ENCODE peak calls at places on chromosomes 12 and 14, in six cellular contexts. O is kidney, Z is psoas muscle, B is choroid plexus epithelial cell, S is astrocyte of the spinal cord, A is uterus. L is an unnamed sample.

GRCh38 chr12:57606399-57606798 is 1.8 kb downstream of the DTX3 start:
- DNase-seq in A (no peak), Z (no peak), B (no peak), O (no peak), S (no peak), L (no peak)

GRCh38 chr12:13345722-13346121 is 149.2 kb downstream of the EMP1 start:
- DNase-seq in B (no peak), A (no peak), S (no peak), O (no peak), Z (no peak), L (no peak)

GRCh38 chr12:68178774-68179439 is 19.4 kb upstream of the IFNG start:
- DNase-seq in B (no peak), A (no peak), O (no peak), Z (no peak), S (no peak), L (no peak)

GRCh38 chr12:124464062-124464461 is 103.3 kb downstream of the NCOR2 start:
- DNase-seq in O (peak; percentile 80), A (no peak), B (peak; percentile 69), Z (peak; percentile 48), S (no peak), L (no peak)

GRCh38 chr12:66944365-66944764 is 265.5 kb upstream of the GRIP1 start:
- DNase-seq in Z (no peak), B (no peak), A (no peak), O (no peak), S (no peak), L (no peak)

GRCh38 chr12:14190694-14191093 is 174.8 kb upstream of the ATF7IP start:
- DNase-seq in Z (no peak), B (no peak), S (no peak), A (no peak), O (no peak), L (no peak)

GRCh38 chr14:71591929-71592328 is 340.3 kb upstream of the RGS6 start:
- DNase-seq in Z (no peak), O (no peak), B (peak; percentile 72), A (no peak), S (peak; percentile 76), L (no peak)

GRCh38 chr14:22391908-22392307 is 197.1 kb downstream of the DAD1 start:
- DNase-seq in A (peak; percentile 72), B (peak; percentile 90), Z (no peak), O (no peak), S (peak; percentile 72), L (peak; percentile 51)

GRCh38 chr14:72906316-72906715 is 12.4 kb upstream of the DPF3 start:
- DNase-seq in A (no peak), S (peak; percentile 81), B (peak; percentile 66), Z (no peak), O (no peak), L (no peak)

GRCh38 chr14:92759679-92760523 is 11.5 kb upstream of the LGMN start:
- DNase-seq in O (no peak), B (no peak), A (no peak), S (no peak), Z (no peak), L (no peak)

GRCh38 chr12:41514050-41514449 is 325.9 kb downstream of the PDZRN4 start:
- DNase-seq in Z (no peak), A (no peak), B (no peak), S (no peak), O (no peak), L (no peak)

GRCh38 chr12:124305136-124305535 is 10.2 kb downstream of the RFLNA start:
- DNase-seq in Z (no peak), S (no peak), A (no peak), O (peak; percentile 69), B (no peak), L (no peak)

GRCh38 chr12:132333766-132334165 is 4.4 kb upstream of the GALNT9 start:
- DNase-seq in S (no peak), Z (no peak), B (no peak), A (no peak), O (peak; percentile 54), L (no peak)

GRCh38 chr12:93857917-93858513 is 180.8 kb downstream of the CRADD start:
- DNase-seq in S (no peak), O (no peak), A (peak; percentile 37), B (peak; percentile 41), Z (no peak), L (no peak)

GRCh38 chr14:93734086-93734822 is 54.0 kb downstream of the PRIMA1 start:
- DNase-seq in S (no peak), A (peak; percentile 43), B (no peak), O (no peak), Z (no peak), L (no peak)

GRCh38 chr12:117151195-117152031 is 38.9 kb downstream of the FBXO21 start:
- DNase-seq in Z (peak; percentile 75), B (peak; percentile 74), A (peak; percentile 62), O (peak; percentile 78), S (peak; percentile 45), L (no peak)

GRCh38 chr12:109944975-109945374 is 44.9 kb downstream of the TCHP start:
- DNase-seq in Z (no peak), B (peak; percentile 73), S (peak; percentile 54), A (no peak), O (no peak), L (no peak)

GRCh38 chr12:118187746-118188390 is 51.9 kb downstream of the PEBP1 start:
- DNase-seq in S (no peak), O (no peak), B (no peak), A (no peak), Z (no peak), L (no peak)
- H3K4me3 ChIP-seq in S (no peak overlapping the region), O (no peak overlapping the region), B (no peak overlapping the region), A (no peak overlapping the region), Z (peak overlapping the region; percentile 62), L (no peak overlapping the region)

GRCh38 chr14:69234106-69234505 is 25.9 kb upstream of the GALNT16 start:
- DNase-seq in Z (no peak), B (no peak), O (no peak), A (no peak), S (no peak), L (no peak)
- TF ChIP-seq CTCF in Z (no peak), B (no peak), O (no peak), A (no peak), S (no peak), L (no peak)

GRCh38 chr12:65892905-65893304 is 68.6 kb downstream of the HMGA2 start:
- DNase-seq in A (no peak), Z (no peak), O (no peak), S (peak; percentile 79), B (peak; percentile 66), L (peak; percentile 66)
- H3K4me3 ChIP-seq in A (no peak overlapping the region), Z (no peak overlapping the region), O (no peak overlapping the region), S (no peak overlapping the region), B (no peak overlapping the region), L (peak overlapping the region; percentile 17)

GRCh38 chr14:104222396-104223036 is 84.1 kb downstream of the KIF26A start:
- DNase-seq in A (no peak), O (peak; percentile 57), B (no peak), Z (peak; percentile 8), S (no peak), L (no peak)

GRCh38 chr14:104226421-104227385 is 88.3 kb downstream of the KIF26A start:
- DNase-seq in A (no peak), B (no peak), O (peak; percentile 65), S (no peak), Z (no peak), L (no peak)

GRCh38 chr14:104223101-104223809 is 84.9 kb downstream of the KIF26A start:
- DNase-seq in O (peak; percentile 78), B (peak; percentile 50), A (no peak), Z (peak; percentile 46), S (no peak), L (no peak)

GRCh38 chr14:104223810-104224515 is 85.6 kb downstream of the KIF26A start:
- DNase-seq in S (no peak), B (no peak), Z (no peak), A (no peak), O (peak; percentile 57), L (no peak)

GRCh38 chr14:104224516-104225281 is 86.3 kb downstream of the KIF26A start:
- DNase-seq in Z (peak; percentile 28), B (peak; percentile 13), S (no peak), A (no peak), O (peak; percentile 80), L (no peak)
- TF ChIP-seq CTCF in Z (peak; percentile 33), B (peak; percentile 56), S (peak; percentile 19), A (peak; percentile 25), O (peak; percentile 28), L (peak; percentile 24)

DNA sequence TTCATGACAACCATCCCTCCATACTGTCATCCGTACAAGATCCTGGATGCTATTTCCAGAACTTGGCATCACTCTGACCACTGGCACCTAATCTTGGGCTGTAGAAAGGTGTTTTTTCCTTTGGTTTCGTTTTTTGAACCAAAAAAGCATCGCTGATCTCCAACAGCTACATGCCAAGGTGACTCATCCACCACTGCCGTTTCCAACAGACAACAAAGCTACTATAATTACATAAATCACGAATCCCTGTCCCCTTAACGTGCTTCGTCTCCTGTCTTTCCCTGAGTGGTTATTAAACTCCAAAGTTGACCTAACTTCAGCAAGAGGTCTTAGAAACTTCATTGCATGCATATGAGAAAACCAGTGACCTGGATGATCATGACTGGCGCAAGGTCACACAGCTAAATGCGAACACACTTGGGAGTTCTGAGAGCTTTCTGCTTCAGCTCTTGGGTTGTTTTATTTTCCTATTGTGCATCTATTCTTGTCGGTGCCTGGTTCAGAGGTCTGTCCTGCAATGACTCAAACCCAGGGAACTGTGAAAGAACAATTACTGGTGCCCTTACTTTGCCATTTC is 99.9 kb downstream of the PPM1H start:
- DNase-seq in O (no peak), Z (no peak), A (peak; percentile 67), B (peak; percentile 51), S (peak; percentile 64), L (no peak)
- H3K4me3 ChIP-seq in O (no peak overlapping the region), Z (no peak overlapping the region), A (no peak overlapping the region), B (no peak overlapping the region), S (no peak overlapping the region), L (no peak overlapping the region)

GRCh38 chr12:126349383-126349782 is 1284.1 kb downstream of the AACS start:
- DNase-seq in O (no peak), S (no peak), A (no peak), B (no peak), Z (no peak), L (no peak)

GRCh38 chr12:126342866-126343265 is 1277.6 kb downstream of the AACS start:
- DNase-seq in Z (no peak), S (no peak), A (no peak), O (no peak), B (no peak), L (no peak)

GRCh38 chr12:126347421-126347820 is 1282.2 kb downstream of the AACS start:
- DNase-seq in Z (no peak), A (no peak), B (no peak), S (no peak), O (no peak), L (no peak)

GRCh38 chr12:126343352-126343751 is 1278.1 kb downstream of the AACS start:
- DNase-seq in O (no peak), A (no peak), B (no peak), S (no peak), Z (no peak), L (no peak)

DNA sequence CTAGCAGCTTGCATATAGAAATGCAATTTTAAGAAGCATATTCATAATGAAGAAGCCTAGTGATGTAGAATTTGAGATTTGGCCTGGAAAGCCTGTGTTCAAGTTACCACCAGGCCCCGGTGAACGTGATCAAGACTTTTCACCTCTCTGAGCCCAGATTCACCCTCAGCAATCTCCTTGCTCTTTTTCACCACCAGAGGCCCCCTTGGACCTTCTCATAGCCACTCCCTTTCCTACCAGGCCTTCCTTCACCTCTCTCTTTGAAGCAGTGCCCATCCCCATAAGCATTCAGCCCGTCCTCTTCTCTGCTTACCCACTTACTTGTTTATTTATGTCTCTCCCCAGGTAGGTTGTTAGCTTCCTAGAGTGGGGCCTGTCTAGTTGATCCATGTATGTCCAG is 1280.9 kb downstream of the AACS start:
- DNase-seq in S (no peak), O (no peak), A (no peak), Z (no peak), B (no peak), L (no peak)
- TF ChIP-seq CTCF in S (peak; percentile 17), O (no peak), A (no peak), Z (no peak), B (no peak), L (no peak)